ENCODE peak calls at places on chromosome 17, in six cellular contexts. O is gastrocnemius medialis; M is suprapubic skin; Q is heart right ventricle; U is effector memory CD4-positive, alpha-beta T cell; A is fibroblast of lung. Z is an unnamed sample.

GRCh38 chr17:10875411-10875810 is 37.5 kb upstream of the PIRT start:
- DNase-seq in Q (no peak), M (no peak), O (no peak), U (no peak), A (no peak), Z (peak)

GRCh38 chr17:46020023-46020735 is 21.1 kb downstream of the STH start:
- DNase-seq in Q (no peak), U (peak), O (no peak), A (no peak), M (no peak), Z (no peak)

GRCh38 chr17:34306466-34306865 is 12.8 kb upstream of the CCL8 start:
- DNase-seq in A (peak), M (no peak), O (peak), U (no peak), Q (no peak), Z (peak)

GRCh38 chr17:76909971-76910760 is 42.0 kb downstream of the MGAT5B start:
- DNase-seq in A (peak), U (no peak), O (no peak), Q (peak), M (no peak), Z (no peak)

GRCh38 chr17:40017422-40018080 is 2.3 kb downstream of the CSF3 start:
- DNase-seq in U (no peak), A (no peak), M (no peak), Q (peak), O (peak), Z (no peak)

GRCh38 chr17:70091681-70092080 is 16.7 kb downstream of the KCNJ16 start:
- DNase-seq in U (no peak), M (no peak), O (no peak), Q (no peak), A (no peak), Z (no peak)

GRCh38 chr17:63542942-63543821 is 7.1 kb upstream of the DCAF7 start:
- DNase-seq in M (no peak), A (no peak), O (no peak), Q (no peak), U (no peak), Z (no peak)

GRCh38 chr17:59842901-59843652 is 49.7 kb downstream of the TUBD1 start:
- DNase-seq in U (peak), A (peak), M (no peak), O (no peak), Q (no peak), Z (no peak)

GRCh38 chr17:69574257-69575197 is 160.0 kb downstream of the MAP2K6 start:
- DNase-seq in U (no peak), O (no peak), A (peak), M (no peak), Q (no peak), Z (no peak)

GRCh38 chr17:64459284-64459747 is 10.4 kb downstream of the MILR1 start:
- DNase-seq in U (no peak), M (no peak), O (no peak), Q (no peak), A (peak), Z (no peak)

GRCh38 chr17:40606548-40607353 is 40.9 kb downstream of the SMARCE1 start:
- DNase-seq in U (no peak), O (no peak), M (no peak), A (no peak), Q (no peak), Z (no peak)

GRCh38 chr17:9284884-9285283 is 263.6 kb downstream of the NTN1 start:
- DNase-seq in A (peak), O (no peak), U (no peak), Q (no peak), M (peak), Z (no peak)

GRCh38 chr17:35341465-35341992 is 31.9 kb downstream of the SLFN11 start:
- DNase-seq in A (no peak), Q (no peak), U (no peak), O (no peak), M (no peak), Z (no peak)

GRCh38 chr17:7173687-7174602 is 5.2 kb downstream of the ASGR1 start:
- DNase-seq in M (peak), A (peak), U (peak), O (no peak), Q (peak), Z (peak)

GRCh38 chr17:20304961-20305360 is 162.4 kb downstream of the LGALS9B start:
- DNase-seq in U (no peak), M (no peak), O (no peak), Q (no peak), A (no peak), Z (no peak)

DNA sequence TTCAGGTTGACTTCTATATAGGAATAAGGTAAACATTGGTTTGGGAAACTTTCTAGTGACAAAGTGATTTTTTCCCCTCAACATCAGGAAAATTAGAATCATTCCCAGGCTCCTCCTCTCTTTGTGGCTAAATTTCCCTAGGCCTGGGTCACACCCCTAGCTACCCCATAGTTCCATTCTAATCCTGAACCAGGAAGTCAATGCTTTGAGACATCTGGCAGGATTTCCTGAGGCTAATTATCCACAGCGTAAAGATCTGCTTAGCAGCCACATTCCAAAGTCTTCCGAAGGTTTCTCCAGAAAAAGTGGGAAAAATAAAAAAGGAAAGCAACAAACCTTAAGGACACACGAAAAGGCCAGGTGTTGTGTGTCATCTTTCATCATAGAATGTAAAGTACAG is 60.3 kb upstream of the CORO6 start:
- DNase-seq in A (no peak), O (no peak), U (no peak), M (no peak), Q (no peak), Z (no peak)
- H3K27ac ChIP-seq in A (no peak), O (peak), U (no peak), M (no peak), Q (peak), Z (peak)

GRCh38 chr17:72433797-72434196 is 313.0 kb downstream of the SOX9 start:
- DNase-seq in Q (no peak), M (no peak), A (no peak), U (no peak), O (no peak), Z (no peak)
- H3K27ac ChIP-seq in Q (no peak), M (no peak), A (no peak), U (no peak), O (no peak), Z (no peak)

GRCh38 chr17:48626470-48627241 is 498 bp upstream of the HOXB9 start:
- DNase-seq in A (peak), O (no peak), U (peak), Q (no peak), M (no peak), Z (no peak)
- H3K27ac ChIP-seq in A (no peak), O (no peak), U (no peak), Q (no peak), M (no peak), Z (no peak)

DNA sequence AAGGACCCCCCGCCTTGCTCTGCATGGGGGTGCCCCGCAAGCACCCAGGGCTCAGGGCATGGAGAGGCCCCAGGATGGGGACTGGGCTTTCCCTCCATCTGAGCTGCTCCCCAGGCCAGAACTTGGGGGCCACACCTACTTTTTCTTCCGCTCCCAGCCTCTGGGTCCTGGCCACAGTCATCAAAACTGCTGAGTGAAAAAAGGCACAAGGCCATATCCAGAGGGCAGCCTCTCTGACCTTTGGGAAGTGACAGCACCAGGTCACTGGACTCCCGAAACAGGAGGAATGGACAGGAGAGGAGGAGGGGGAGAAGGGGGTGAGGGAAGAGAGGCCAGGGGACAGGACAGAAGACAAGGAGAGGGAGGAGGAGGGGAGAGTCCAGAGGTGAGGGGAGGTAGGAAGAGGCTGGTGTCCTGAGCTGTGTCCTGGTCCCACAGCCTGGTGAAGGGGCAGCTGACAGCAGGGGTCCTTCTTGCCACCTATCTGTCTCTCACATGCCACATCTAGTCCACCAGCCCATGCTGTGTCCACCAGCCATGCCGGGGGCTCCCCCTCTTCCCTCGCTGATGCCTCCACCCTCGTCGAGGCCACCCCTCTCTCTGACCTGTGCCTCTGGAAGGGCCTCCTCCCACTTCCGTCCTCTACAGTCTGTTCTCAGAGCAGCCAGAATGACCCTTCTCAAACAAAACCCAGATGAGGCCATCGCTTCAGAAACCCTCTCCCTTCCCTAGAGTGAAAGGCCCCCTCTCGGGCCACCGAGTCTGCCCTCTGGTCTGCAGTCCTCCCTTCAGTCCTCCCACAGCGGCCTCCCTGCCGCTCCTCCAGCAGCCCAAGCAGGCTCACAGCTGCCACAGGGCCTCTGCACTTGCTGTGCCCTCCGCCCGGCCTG is 73.9 kb upstream of the TOB1 start:
- DNase-seq in U (no peak), M (no peak), Q (no peak), A (no peak), O (no peak), Z (no peak)
- H3K27ac ChIP-seq in U (no peak), M (no peak), Q (no peak), A (no peak), O (peak), Z (no peak)

GRCh38 chr17:16941643-16942042 is 30.3 kb downstream of the TNFRSF13B start:
- DNase-seq in U (no peak), O (no peak), M (no peak), A (peak), Q (no peak), Z (no peak)
- H3K27ac ChIP-seq in U (no peak), O (no peak), M (no peak), A (no peak), Q (no peak), Z (no peak)

DNA sequence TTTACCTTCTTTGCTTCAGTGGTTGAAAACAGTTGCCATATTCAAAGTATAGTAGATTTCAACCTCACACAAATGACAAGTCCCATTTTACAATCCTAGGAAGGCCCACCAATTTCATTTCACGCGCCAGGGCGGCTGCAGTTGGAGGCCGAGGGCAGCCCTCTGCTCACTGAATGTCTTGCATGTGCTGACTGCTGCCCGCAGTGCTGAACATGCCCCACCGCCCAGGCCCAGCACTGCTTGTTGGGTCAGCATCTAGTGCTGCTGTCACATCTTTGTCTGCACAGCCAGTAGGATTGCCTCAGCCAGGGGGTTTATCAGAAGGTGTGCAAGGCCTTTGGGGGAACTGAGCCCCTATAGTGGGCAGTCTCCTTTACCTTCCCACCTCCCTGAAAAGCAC is 11.5 kb downstream of the SMCR8 start:
- DNase-seq in U (no peak), A (no peak), M (no peak), Q (no peak), O (no peak), Z (no peak)
- H3K27ac ChIP-seq in U (no peak), A (no peak), M (no peak), Q (no peak), O (no peak), Z (no peak)

DNA sequence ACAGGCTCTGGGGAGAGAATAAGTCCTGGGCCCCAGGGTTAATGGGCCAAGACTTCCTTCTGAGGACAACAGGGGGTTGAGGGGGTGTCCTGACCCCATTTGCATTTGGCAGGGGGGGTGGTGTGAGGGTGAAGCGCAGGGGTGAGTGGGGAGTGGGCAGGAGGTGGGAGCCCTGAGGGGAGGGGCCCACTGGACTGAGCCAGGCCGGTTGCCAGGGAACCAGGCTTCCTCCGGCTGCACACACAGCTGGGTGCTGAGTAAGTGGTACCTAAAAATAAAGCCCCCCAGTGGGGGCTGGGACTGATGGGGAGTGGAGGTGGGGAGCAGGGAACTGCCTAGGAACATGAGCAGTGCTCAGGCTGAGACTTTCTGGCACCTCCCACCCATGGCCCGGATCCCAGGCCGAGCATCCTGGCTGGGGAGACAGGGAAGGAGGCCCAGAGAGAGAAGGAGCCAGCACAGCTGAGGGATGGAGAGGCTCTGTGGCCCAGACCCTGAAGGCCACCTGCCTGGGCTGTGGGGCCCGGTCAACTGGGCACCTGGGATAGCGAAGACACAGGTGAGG is 7.5 kb upstream of the RASD1 start:
- DNase-seq in Q (no peak), M (no peak), A (no peak), U (no peak), O (no peak), Z (peak)
- H3K27ac ChIP-seq in Q (no peak), M (no peak), A (no peak), U (no peak), O (no peak), Z (no peak)

GRCh38 chr17:74759243-74759801 is 10.9 kb downstream of the NHERF1 start:
- DNase-seq in U (peak), Q (no peak), M (no peak), O (no peak), A (no peak), Z (no peak)
- H3K27ac ChIP-seq in U (peak), Q (no peak), M (peak), O (no peak), A (no peak), Z (peak)

GRCh38 chr17:61237275-61237674 is 162.4 kb upstream of the TBX2 start:
- DNase-seq in A (no peak), Q (no peak), U (no peak), O (no peak), M (no peak), Z (no peak)

GRCh38 chr17:61239953-61240352 is 159.7 kb upstream of the TBX2 start:
- DNase-seq in M (no peak), U (no peak), O (no peak), Q (no peak), A (no peak), Z (no peak)

GRCh38 chr17:61240851-61241468 is 158.7 kb upstream of the TBX2 start:
- DNase-seq in Q (no peak), M (no peak), U (no peak), O (no peak), A (no peak), Z (no peak)

GRCh38 chr17:61239261-61239660 is 160.4 kb upstream of the TBX2 start:
- DNase-seq in Q (no peak), O (no peak), M (no peak), A (peak), U (no peak), Z (no peak)

DNA sequence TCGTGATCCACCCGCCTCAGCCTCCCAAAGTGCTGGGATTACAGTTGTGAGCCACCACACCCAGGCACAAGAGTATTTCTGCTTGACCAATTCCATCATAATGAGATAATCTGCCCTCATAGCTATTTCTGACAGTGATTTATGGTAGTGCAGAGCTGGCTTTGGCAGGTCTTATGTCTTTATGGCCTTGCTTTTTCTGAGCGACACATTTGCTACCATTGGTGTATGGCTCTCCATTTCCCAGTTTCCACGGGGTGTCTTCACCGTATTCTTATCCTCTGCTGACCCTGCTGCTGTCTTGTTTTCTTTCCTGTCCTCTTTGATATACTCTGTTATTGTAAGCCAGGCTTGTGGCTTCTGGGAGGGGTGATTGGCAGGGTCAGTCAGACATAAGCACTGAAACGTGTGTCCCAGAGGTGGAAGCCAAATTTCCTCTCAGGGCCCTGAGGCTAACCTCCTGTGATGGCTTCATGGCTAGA is 161.1 kb upstream of the TBX2 start:
- DNase-seq in Q (no peak), M (no peak), A (peak), U (no peak), O (no peak), Z (no peak)
- H3K27ac ChIP-seq in Q (peak), M (no peak), A (no peak), U (no peak), O (no peak), Z (no peak)

Z was measured in substantia nigra.